ENCODE peak calls at places on chromosomes 1 and 21, in eight cellular contexts. A is NCI-H2171 treated with DMSO at 0.1 percent for 48 hours, O is H7, I is gastrocnemius medialis, G is neural progenitor cell, J is hepatic stellate cell, L is heart left ventricle, F is cardiac muscle cell. M is an unnamed sample.

GRCh38 chr1:88683516-88683847 is 591 bp upstream of the PKN2 start:
- DNase-seq in A (no peak), O (no peak), I (no peak), G (no peak), J (no peak), L (peak), F (peak), M (no peak)

GRCh38 chr1:6485140-6485936 is 6.1 kb downstream of the PLEKHG5 start:
- DNase-seq in A (no peak), O (peak), I (no peak), G (peak), J (peak), L (no peak), F (peak), M (no peak)

GRCh38 chr1:6762060-6762459 is 23.2 kb upstream of the CAMTA1 start:
- DNase-seq in A (no peak), O (no peak), I (no peak), G (no peak), J (no peak), L (no peak), F (no peak), M (no peak)

GRCh38 chr21:36860736-36861594 is 105.5 kb downstream of the HLCS start:
- DNase-seq in A (no peak), O (no peak), I (no peak), G (no peak), J (peak), L (no peak), F (no peak), M (peak)

GRCh38 chr1:12454406-12455391 is 163.3 kb downstream of the DHRS3 start:
- DNase-seq in A (peak), O (no peak), I (peak), G (no peak), J (no peak), L (no peak), F (peak), M (no peak)

GRCh38 chr1:51569284-51570062 is 47.4 kb upstream of the OSBPL9 start:
- DNase-seq in A (no peak), O (no peak), I (no peak), G (no peak), J (peak), L (no peak), F (no peak), M (peak)

GRCh38 chr1:172561252-172561651 is 28.3 kb downstream of the SUCO start:
- DNase-seq in A (no peak), O (no peak), I (no peak), G (no peak), J (peak), L (no peak), F (no peak), M (no peak)

GRCh38 chr1:65613884-65614283 is 178.8 kb upstream of the PDE4B start:
- DNase-seq in A (no peak), O (no peak), I (no peak), G (no peak), J (no peak), L (no peak), F (no peak), M (no peak)

GRCh38 chr1:69649383-69649782 is 81.7 kb downstream of the LRRC7 start:
- DNase-seq in A (no peak), O (no peak), I (no peak), G (no peak), J (no peak), L (no peak), F (no peak), M (no peak)

GRCh38 chr1:54869173-54869851 is 17.7 kb downstream of the DHCR24 start:
- DNase-seq in A (no peak), O (no peak), I (no peak), G (no peak), J (no peak), L (no peak), F (no peak), M (no peak)

GRCh38 chr1:78668427-78668826 is 18.8 kb downstream of the IFI44 start:
- DNase-seq in A (peak), O (no peak), I (no peak), G (no peak), J (no peak), L (no peak), F (no peak), M (no peak)

GRCh38 chr1:28280961-28281360 is 21.6 kb downstream of the SESN2 start:
- DNase-seq in A (no peak), O (no peak), I (no peak), G (no peak), J (no peak), L (peak), F (no peak), M (no peak)

GRCh38 chr1:8315573-8316475 is 2.1 kb upstream of the SLC45A1 start:
- DNase-seq in A (no peak), O (peak), I (no peak), G (peak), J (peak), L (no peak), F (no peak), M (no peak)

GRCh38 chr1:93955765-93956164 is 46.5 kb upstream of the GCLM start:
- DNase-seq in A (no peak), O (no peak), I (no peak), G (no peak), J (no peak), L (no peak), F (no peak), M (no peak)

GRCh38 chr21:37267269-37268185 is at the start of gene VPS26C:
- DNase-seq in A (peak), O (peak), I (peak), G (peak), J (peak), L (peak), F (peak), M (peak)

GRCh38 chr1:173137116-173137515 is 70.0 kb downstream of the TNFSF4 start:
- DNase-seq in A (no peak), O (no peak), I (no peak), G (no peak), J (peak), L (no peak), F (no peak), M (no peak)

GRCh38 chr1:228156518-228156875 is 6.8 kb downstream of the GJC2 start:
- DNase-seq in A (no peak), O (peak), I (no peak), G (no peak), J (no peak), L (peak), F (no peak), M (no peak)

GRCh38 chr1:200048244-200048643 is 20.7 kb downstream of the NR5A2 start:
- DNase-seq in A (no peak), O (peak), I (no peak), G (peak), J (no peak), L (no peak), F (no peak), M (no peak)

GRCh38 chr1:116572771-116573170 is 1.9 kb upstream of the CD58 start:
- DNase-seq in A (no peak), O (no peak), I (no peak), G (no peak), J (no peak), L (no peak), F (peak), M (no peak)

GRCh38 chr1:239261521-239261920 is 124.8 kb upstream of the CHRM3 start:
- DNase-seq in A (no peak), O (no peak), I (no peak), G (no peak), J (no peak), L (no peak), F (no peak), M (no peak)

GRCh38 chr1:147545133-147545532 is 3.8 kb downstream of the BCL9 start:
- DNase-seq in A (no peak), O (peak), I (peak), G (peak), J (no peak), L (no peak), F (no peak), M (peak)

GRCh38 chr1:151935154-151935553 is 25.8 kb upstream of the THEM4 start:
- DNase-seq in A (no peak), O (no peak), I (no peak), G (no peak), J (no peak), L (no peak), F (no peak), M (no peak)

GRCh38 chr1:234083460-234083859 is 179.0 kb downstream of the SLC35F3 start:
- DNase-seq in A (no peak), O (no peak), I (no peak), G (no peak), J (no peak), L (no peak), F (no peak), M (no peak)

GRCh38 chr1:206676499-206676898 is 8.2 kb upstream of the MAPKAPK2 start:
- DNase-seq in A (no peak), O (no peak), I (no peak), G (no peak), J (no peak), L (no peak), F (no peak), M (no peak)

GRCh38 chr1:221723918-221724263 is 18.0 kb downstream of the DUSP10 start:
- DNase-seq in A (no peak), O (no peak), I (no peak), G (no peak), J (no peak), L (no peak), F (no peak), M (no peak)

GRCh38 chr1:233448290-233448689 is 120.8 kb downstream of the MAP3K21 start:
- DNase-seq in A (peak), O (no peak), I (no peak), G (no peak), J (no peak), L (no peak), F (no peak), M (no peak)

GRCh38 chr1:28855469-28855944 is 43.5 kb downstream of the OPRD1 start:
- DNase-seq in A (peak), O (peak), I (no peak), G (no peak), J (no peak), L (no peak), F (no peak), M (no peak)

GRCh38 chr21:45304161-45304830 is 16.6 kb upstream of the POFUT2 start:
- DNase-seq in A (no peak), O (no peak), I (no peak), G (no peak), J (no peak), L (no peak), F (no peak), M (no peak)

GRCh38 chr1:24216730-24217129 is 29.6 kb upstream of the IFNLR1 start:
- DNase-seq in A (no peak), O (no peak), I (no peak), G (no peak), J (no peak), L (no peak), F (no peak), M (no peak)

GRCh38 chr1:55337801-55338447 is 122.8 kb upstream of the USP24 start:
- DNase-seq in A (peak), O (peak), I (no peak), G (peak), J (peak), L (no peak), F (peak), M (peak)

GRCh38 chr1:88984553-88984945 is 7.9 kb downstream of the KYAT3 start:
- DNase-seq in A (no peak), O (no peak), I (no peak), G (no peak), J (no peak), L (no peak), F (no peak), M (no peak)

M was measured in H54.